ENCODE peak calls at places on chromosomes 7 and 10, in eight cellular contexts. M, Q, E, N, I, A, L and K are unnamed samples.

GRCh38 chr7:158828343-158829020 is 827 bp downstream of the ESYT2 start:
- DNase-seq in A (no peak), E (no peak), L (no peak), I (peak), M (peak), N (peak), Q (no peak), K (peak)

GRCh38 chr10:130816116-130816901 is 495.2 kb downstream of the TCERG1L start:
- DNase-seq in I (no peak), E (no peak), A (no peak), Q (no peak), M (no peak), L (no peak), N (no peak), K (no peak)

GRCh38 chr10:87860156-87860795 is 3.1 kb downstream of the KLLN start:
- DNase-seq in E (peak), L (no peak), M (no peak), N (peak), I (peak), Q (no peak), A (peak), K (no peak)

GRCh38 chr10:75355706-75356105 is 45.9 kb downstream of the ZNF503 start:
- DNase-seq in Q (no peak), E (no peak), N (peak), A (peak), I (no peak), M (no peak), L (no peak), K (no peak)

GRCh38 chr7:30057741-30058140 is 29.5 kb downstream of the PLEKHA8 start:
- DNase-seq in M (no peak), Q (no peak), A (no peak), L (no peak), E (peak), I (no peak), N (peak), K (no peak)

GRCh38 chr7:42283553-42283952 is 46.5 kb upstream of the GLI3 start:
- DNase-seq in L (no peak), N (peak), Q (no peak), M (no peak), A (no peak), I (no peak), E (peak), K (no peak)

GRCh38 chr10:124232686-124233545 is 139.5 kb upstream of the CHST15 start:
- DNase-seq in E (no peak), M (no peak), Q (no peak), L (no peak), I (peak), N (no peak), A (no peak), K (peak)

GRCh38 chr10:58579011-58579655 is 66.5 kb downstream of the BICC1 start:
- DNase-seq in Q (no peak), L (no peak), M (no peak), A (no peak), E (no peak), I (no peak), N (no peak), K (no peak)

GRCh38 chr10:85916192-85916747 is 450.3 kb downstream of the GRID1 start:
- DNase-seq in E (no peak), A (no peak), I (no peak), Q (no peak), M (no peak), L (no peak), N (no peak), K (no peak)